ENCODE peak calls at places on chromosomes 2 and 18, in eight cellular contexts. One of them, this sample, is unnamed.

GRCh38 chr2:88321614-88322248 is 130.8 kb downstream of the FOXI3 start:
- DNase-seq in HFFc6: no peak
- DNase-seq in hepatic stellate cell: no peak
- DNase-seq in lower leg skin: no peak
- DNase-seq in stimulated activated CD8-positive, alpha-beta memory T cell treated with anti-CD3 and anti-CD28 coated beads, Interleukin-4, amount 100 ng/mL, for 1 hour: no peak
- DNase-seq in upper lobe of left lung: no peak
- DNase-seq in activated naive CD4-positive, alpha-beta T cell: no peak
- DNase-seq in right cardiac atrium: no peak
- DNase-seq in this sample: no peak

GRCh38 chr2:96795076-96795475 is 21.0 kb upstream of the CNNM3 start:
- DNase-seq in HFFc6: no peak
- DNase-seq in hepatic stellate cell: no peak
- DNase-seq in lower leg skin: no peak
- DNase-seq in stimulated activated CD8-positive, alpha-beta memory T cell treated with anti-CD3 and anti-CD28 coated beads, Interleukin-4, amount 100 ng/mL, for 1 hour: no peak
- DNase-seq in upper lobe of left lung: no peak
- DNase-seq in activated naive CD4-positive, alpha-beta T cell: no peak
- DNase-seq in right cardiac atrium: no peak
- DNase-seq in this sample: no peak

GRCh38 chr18:13568443-13569392 is 157.6 kb downstream of the FAM210A start:
- DNase-seq in HFFc6: no peak
- DNase-seq in hepatic stellate cell: no peak
- DNase-seq in lower leg skin: peak; percentile 56
- DNase-seq in stimulated activated CD8-positive, alpha-beta memory T cell treated with anti-CD3 and anti-CD28 coated beads, Interleukin-4, amount 100 ng/mL, for 1 hour: no peak
- DNase-seq in upper lobe of left lung: no peak
- DNase-seq in activated naive CD4-positive, alpha-beta T cell: no peak
- DNase-seq in right cardiac atrium: no peak
- DNase-seq in this sample: no peak

GRCh38 chr2:219406861-219407230 is 11.3 kb upstream of the DES start:
- DNase-seq in HFFc6: peak; percentile 97
- DNase-seq in hepatic stellate cell: peak; percentile 89
- DNase-seq in lower leg skin: no peak
- DNase-seq in stimulated activated CD8-positive, alpha-beta memory T cell treated with anti-CD3 and anti-CD28 coated beads, Interleukin-4, amount 100 ng/mL, for 1 hour: no peak
- DNase-seq in upper lobe of left lung: no peak
- DNase-seq in activated naive CD4-positive, alpha-beta T cell: no peak
- DNase-seq in right cardiac atrium: peak; percentile 64
- DNase-seq in this sample: no peak

GRCh38 chr2:138964413-138964812 is 184.2 kb upstream of the NXPH2 start:
- DNase-seq in HFFc6: no peak
- DNase-seq in hepatic stellate cell: no peak
- DNase-seq in lower leg skin: no peak
- DNase-seq in stimulated activated CD8-positive, alpha-beta memory T cell treated with anti-CD3 and anti-CD28 coated beads, Interleukin-4, amount 100 ng/mL, for 1 hour: no peak
- DNase-seq in upper lobe of left lung: no peak
- DNase-seq in activated naive CD4-positive, alpha-beta T cell: no peak
- DNase-seq in right cardiac atrium: no peak
- DNase-seq in this sample: no peak

GRCh38 chr2:67389286-67389685 is 7.8 kb upstream of the ETAA1 start:
- DNase-seq in HFFc6: peak; percentile 38
- DNase-seq in hepatic stellate cell: peak; percentile 17
- DNase-seq in lower leg skin: no peak
- DNase-seq in stimulated activated CD8-positive, alpha-beta memory T cell treated with anti-CD3 and anti-CD28 coated beads, Interleukin-4, amount 100 ng/mL, for 1 hour: no peak
- DNase-seq in upper lobe of left lung: no peak
- DNase-seq in activated naive CD4-positive, alpha-beta T cell: no peak
- DNase-seq in right cardiac atrium: no peak
- DNase-seq in this sample: no peak

GRCh38 chr2:45909677-45910191 is 258.3 kb downstream of the PRKCE start:
- DNase-seq in HFFc6: no peak
- DNase-seq in hepatic stellate cell: no peak
- DNase-seq in lower leg skin: no peak
- DNase-seq in stimulated activated CD8-positive, alpha-beta memory T cell treated with anti-CD3 and anti-CD28 coated beads, Interleukin-4, amount 100 ng/mL, for 1 hour: no peak
- DNase-seq in upper lobe of left lung: peak; percentile 92
- DNase-seq in activated naive CD4-positive, alpha-beta T cell: no peak
- DNase-seq in right cardiac atrium: no peak
- DNase-seq in this sample: no peak

GRCh38 chr2:27149575-27150405 is 986 bp downstream of the TCF23 start:
- DNase-seq in HFFc6: no peak
- DNase-seq in hepatic stellate cell: no peak
- DNase-seq in lower leg skin: peak; percentile 50
- DNase-seq in stimulated activated CD8-positive, alpha-beta memory T cell treated with anti-CD3 and anti-CD28 coated beads, Interleukin-4, amount 100 ng/mL, for 1 hour: no peak
- DNase-seq in upper lobe of left lung: no peak
- DNase-seq in activated naive CD4-positive, alpha-beta T cell: no peak
- DNase-seq in right cardiac atrium: no peak
- DNase-seq in this sample: no peak

GRCh38 chr2:217988840-217989204 is 14.0 kb downstream of the TNS1 start:
- DNase-seq in HFFc6: peak; percentile 46
- DNase-seq in hepatic stellate cell: no peak
- DNase-seq in lower leg skin: no peak
- DNase-seq in stimulated activated CD8-positive, alpha-beta memory T cell treated with anti-CD3 and anti-CD28 coated beads, Interleukin-4, amount 100 ng/mL, for 1 hour: no peak
- DNase-seq in upper lobe of left lung: peak; percentile 46
- DNase-seq in activated naive CD4-positive, alpha-beta T cell: no peak
- DNase-seq in right cardiac atrium: no peak
- DNase-seq in this sample: no peak

GRCh38 chr2:181306785-181307184 is 150.4 kb upstream of the ITGA4 start:
- DNase-seq in HFFc6: no peak
- DNase-seq in hepatic stellate cell: no peak
- DNase-seq in lower leg skin: no peak
- DNase-seq in stimulated activated CD8-positive, alpha-beta memory T cell treated with anti-CD3 and anti-CD28 coated beads, Interleukin-4, amount 100 ng/mL, for 1 hour: no peak
- DNase-seq in upper lobe of left lung: no peak
- DNase-seq in activated naive CD4-positive, alpha-beta T cell: no peak
- DNase-seq in right cardiac atrium: no peak
- DNase-seq in this sample: no peak

GRCh38 chr2:178409261-178409660 is 41.7 kb downstream of the PRKRA start:
- DNase-seq in HFFc6: no peak
- DNase-seq in hepatic stellate cell: no peak
- DNase-seq in lower leg skin: no peak
- DNase-seq in stimulated activated CD8-positive, alpha-beta memory T cell treated with anti-CD3 and anti-CD28 coated beads, Interleukin-4, amount 100 ng/mL, for 1 hour: no peak
- DNase-seq in upper lobe of left lung: no peak
- DNase-seq in activated naive CD4-positive, alpha-beta T cell: no peak
- DNase-seq in right cardiac atrium: no peak
- DNase-seq in this sample: no peak

GRCh38 chr18:9559253-9559652 is 55.1 kb downstream of the PPP4R1 start:
- DNase-seq in HFFc6: no peak
- DNase-seq in hepatic stellate cell: no peak
- DNase-seq in lower leg skin: no peak
- DNase-seq in stimulated activated CD8-positive, alpha-beta memory T cell treated with anti-CD3 and anti-CD28 coated beads, Interleukin-4, amount 100 ng/mL, for 1 hour: no peak
- DNase-seq in upper lobe of left lung: no peak
- DNase-seq in activated naive CD4-positive, alpha-beta T cell: no peak
- DNase-seq in right cardiac atrium: no peak
- DNase-seq in this sample: no peak

GRCh38 chr2:160478660-160479059 is 14.9 kb downstream of the RBMS1 start:
- DNase-seq in HFFc6: no peak
- DNase-seq in hepatic stellate cell: no peak
- DNase-seq in lower leg skin: no peak
- DNase-seq in stimulated activated CD8-positive, alpha-beta memory T cell treated with anti-CD3 and anti-CD28 coated beads, Interleukin-4, amount 100 ng/mL, for 1 hour: no peak
- DNase-seq in upper lobe of left lung: no peak
- DNase-seq in activated naive CD4-positive, alpha-beta T cell: no peak
- DNase-seq in right cardiac atrium: no peak
- DNase-seq in this sample: no peak

GRCh38 chr2:239121600-239122012 is 273.7 kb downstream of the TWIST2 start:
- DNase-seq in HFFc6: no peak
- DNase-seq in hepatic stellate cell: no peak
- DNase-seq in lower leg skin: no peak
- DNase-seq in stimulated activated CD8-positive, alpha-beta memory T cell treated with anti-CD3 and anti-CD28 coated beads, Interleukin-4, amount 100 ng/mL, for 1 hour: no peak
- DNase-seq in upper lobe of left lung: no peak
- DNase-seq in activated naive CD4-positive, alpha-beta T cell: no peak
- DNase-seq in right cardiac atrium: peak; percentile 53
- DNase-seq in this sample: no peak

GRCh38 chr2:26477911-26478253 is at the start of gene OTOF:
- DNase-seq in HFFc6: peak; percentile 64
- DNase-seq in hepatic stellate cell: peak; percentile 71
- DNase-seq in lower leg skin: no peak
- DNase-seq in stimulated activated CD8-positive, alpha-beta memory T cell treated with anti-CD3 and anti-CD28 coated beads, Interleukin-4, amount 100 ng/mL, for 1 hour: no peak
- DNase-seq in upper lobe of left lung: no peak
- DNase-seq in activated naive CD4-positive, alpha-beta T cell: no peak
- DNase-seq in right cardiac atrium: peak; percentile 84
- DNase-seq in this sample: no peak

GRCh38 chr2:196140213-196140612 is 31.2 kb downstream of the STK17B start:
- DNase-seq in HFFc6: no peak
- DNase-seq in hepatic stellate cell: no peak
- DNase-seq in lower leg skin: no peak
- DNase-seq in stimulated activated CD8-positive, alpha-beta memory T cell treated with anti-CD3 and anti-CD28 coated beads, Interleukin-4, amount 100 ng/mL, for 1 hour: no peak
- DNase-seq in upper lobe of left lung: no peak
- DNase-seq in activated naive CD4-positive, alpha-beta T cell: no peak
- DNase-seq in right cardiac atrium: no peak
- DNase-seq in this sample: no peak

GRCh38 chr18:864872-865273 is 39.8 kb upstream of the ADCYAP1 start:
- DNase-seq in HFFc6: peak; percentile 45
- DNase-seq in hepatic stellate cell: peak; percentile 57
- DNase-seq in lower leg skin: peak; percentile 90
- DNase-seq in stimulated activated CD8-positive, alpha-beta memory T cell treated with anti-CD3 and anti-CD28 coated beads, Interleukin-4, amount 100 ng/mL, for 1 hour: peak; percentile 33
- DNase-seq in upper lobe of left lung: peak; percentile 65
- DNase-seq in activated naive CD4-positive, alpha-beta T cell: peak; percentile 5
- DNase-seq in right cardiac atrium: peak; percentile 66
- DNase-seq in this sample: no peak

GRCh38 chr2:226985227-226985946 is 149.5 kb downstream of the RHBDD1 start:
- DNase-seq in HFFc6: peak; percentile 79
- DNase-seq in hepatic stellate cell: peak; percentile 52
- DNase-seq in lower leg skin: no peak
- DNase-seq in stimulated activated CD8-positive, alpha-beta memory T cell treated with anti-CD3 and anti-CD28 coated beads, Interleukin-4, amount 100 ng/mL, for 1 hour: no peak
- DNase-seq in upper lobe of left lung: no peak
- DNase-seq in activated naive CD4-positive, alpha-beta T cell: no peak
- DNase-seq in right cardiac atrium: no peak
- DNase-seq in this sample: no peak

GRCh38 chr2:45119855-45120254 is 110.6 kb upstream of the SIX2 start:
- DNase-seq in HFFc6: peak; percentile 83
- DNase-seq in hepatic stellate cell: peak; percentile 46
- DNase-seq in lower leg skin: no peak
- DNase-seq in stimulated activated CD8-positive, alpha-beta memory T cell treated with anti-CD3 and anti-CD28 coated beads, Interleukin-4, amount 100 ng/mL, for 1 hour: no peak
- DNase-seq in upper lobe of left lung: no peak
- DNase-seq in activated naive CD4-positive, alpha-beta T cell: no peak
- DNase-seq in right cardiac atrium: no peak
- DNase-seq in this sample: no peak

GRCh38 chr2:9086465-9086864 is 83.0 kb upstream of the MBOAT2 start:
- DNase-seq in HFFc6: peak; percentile 13
- DNase-seq in hepatic stellate cell: no peak
- DNase-seq in lower leg skin: peak; percentile 81
- DNase-seq in stimulated activated CD8-positive, alpha-beta memory T cell treated with anti-CD3 and anti-CD28 coated beads, Interleukin-4, amount 100 ng/mL, for 1 hour: no peak
- DNase-seq in upper lobe of left lung: no peak
- DNase-seq in activated naive CD4-positive, alpha-beta T cell: no peak
- DNase-seq in right cardiac atrium: no peak
- DNase-seq in this sample: no peak

GRCh38 chr2:196170202-196170680 is 1.1 kb downstream of the STK17B start:
- DNase-seq in HFFc6: no peak
- DNase-seq in hepatic stellate cell: peak; percentile 12
- DNase-seq in lower leg skin: no peak
- DNase-seq in stimulated activated CD8-positive, alpha-beta memory T cell treated with anti-CD3 and anti-CD28 coated beads, Interleukin-4, amount 100 ng/mL, for 1 hour: no peak
- DNase-seq in upper lobe of left lung: peak; percentile 78
- DNase-seq in activated naive CD4-positive, alpha-beta T cell: no peak
- DNase-seq in right cardiac atrium: peak; percentile 16
- DNase-seq in this sample: no peak

GRCh38 chr2:112623913-112624777 is 21.6 kb upstream of the SLC20A1 start:
- DNase-seq in HFFc6: peak; percentile 84
- DNase-seq in hepatic stellate cell: peak; percentile 55
- DNase-seq in lower leg skin: peak; percentile 90
- DNase-seq in stimulated activated CD8-positive, alpha-beta memory T cell treated with anti-CD3 and anti-CD28 coated beads, Interleukin-4, amount 100 ng/mL, for 1 hour: peak; percentile 53
- DNase-seq in upper lobe of left lung: peak; percentile 73
- DNase-seq in activated naive CD4-positive, alpha-beta T cell: no peak
- DNase-seq in right cardiac atrium: peak; percentile 69
- DNase-seq in this sample: no peak

GRCh38 chr2:182291296-182291695 is 135.5 kb downstream of the PDE1A start:
- DNase-seq in HFFc6: no peak
- DNase-seq in hepatic stellate cell: no peak
- DNase-seq in lower leg skin: no peak
- DNase-seq in stimulated activated CD8-positive, alpha-beta memory T cell treated with anti-CD3 and anti-CD28 coated beads, Interleukin-4, amount 100 ng/mL, for 1 hour: no peak
- DNase-seq in upper lobe of left lung: no peak
- DNase-seq in activated naive CD4-positive, alpha-beta T cell: no peak
- DNase-seq in right cardiac atrium: no peak
- DNase-seq in this sample: no peak

GRCh38 chr2:12059616-12060441 is 313.4 kb downstream of the LPIN1 start:
- DNase-seq in HFFc6: peak; percentile 30
- DNase-seq in hepatic stellate cell: no peak
- DNase-seq in lower leg skin: no peak
- DNase-seq in stimulated activated CD8-positive, alpha-beta memory T cell treated with anti-CD3 and anti-CD28 coated beads, Interleukin-4, amount 100 ng/mL, for 1 hour: no peak
- DNase-seq in upper lobe of left lung: no peak
- DNase-seq in activated naive CD4-positive, alpha-beta T cell: no peak
- DNase-seq in right cardiac atrium: no peak
- DNase-seq in this sample: no peak

GRCh38 chr2:69570474-69570873 is 73.1 kb downstream of the AAK1 start:
- DNase-seq in HFFc6: no peak
- DNase-seq in hepatic stellate cell: no peak
- DNase-seq in lower leg skin: no peak
- DNase-seq in stimulated activated CD8-positive, alpha-beta memory T cell treated with anti-CD3 and anti-CD28 coated beads, Interleukin-4, amount 100 ng/mL, for 1 hour: no peak
- DNase-seq in upper lobe of left lung: no peak
- DNase-seq in activated naive CD4-positive, alpha-beta T cell: no peak
- DNase-seq in right cardiac atrium: no peak
- DNase-seq in this sample: no peak

GRCh38 chr2:171154348-171154747 is 6.3 kb downstream of the TLK1 start:
- DNase-seq in HFFc6: no peak
- DNase-seq in hepatic stellate cell: no peak
- DNase-seq in lower leg skin: no peak
- DNase-seq in stimulated activated CD8-positive, alpha-beta memory T cell treated with anti-CD3 and anti-CD28 coated beads, Interleukin-4, amount 100 ng/mL, for 1 hour: no peak
- DNase-seq in upper lobe of left lung: no peak
- DNase-seq in activated naive CD4-positive, alpha-beta T cell: no peak
- DNase-seq in right cardiac atrium: no peak
- DNase-seq in this sample: no peak

GRCh38 chr2:29774624-29775023 is 146.8 kb downstream of the ALK start:
- DNase-seq in HFFc6: no peak
- DNase-seq in hepatic stellate cell: no peak
- DNase-seq in lower leg skin: no peak
- DNase-seq in stimulated activated CD8-positive, alpha-beta memory T cell treated with anti-CD3 and anti-CD28 coated beads, Interleukin-4, amount 100 ng/mL, for 1 hour: no peak
- DNase-seq in upper lobe of left lung: no peak
- DNase-seq in activated naive CD4-positive, alpha-beta T cell: no peak
- DNase-seq in right cardiac atrium: no peak
- DNase-seq in this sample: no peak

This sample was measured in esophagus squamous epithelium.